ENCODE peak calls at places on chromosome 9, in nine cellular contexts. One of them, this sample, is unnamed.

GRCh38 chr9:96496368-96497116 is 46.6 kb downstream of the HABP4 start:
- DNase-seq in endodermal cell: no peak
- DNase-seq in neuronal stem cell: no peak
- DNase-seq in putamen: no peak
- DNase-seq in CD8-positive, alpha-beta T cell: no peak
- DNase-seq in pons: no peak
- DNase-seq in T-cell: no peak
- DNase-seq in foreskin fibroblast: no peak
- DNase-seq in effector CD8-positive, alpha-beta T cell: no peak
- DNase-seq in this sample: no peak

GRCh38 chr9:88310310-88310980 is 77.8 kb upstream of the SPIN1 start:
- DNase-seq in endodermal cell: peak
- DNase-seq in neuronal stem cell: no peak
- DNase-seq in putamen: no peak
- DNase-seq in CD8-positive, alpha-beta T cell: no peak
- DNase-seq in pons: no peak
- DNase-seq in T-cell: no peak
- DNase-seq in foreskin fibroblast: no peak
- DNase-seq in effector CD8-positive, alpha-beta T cell: no peak
- DNase-seq in this sample: no peak

GRCh38 chr9:38681747-38682227 is 38.1 kb downstream of the FAM240B start:
- DNase-seq in endodermal cell: no peak
- DNase-seq in neuronal stem cell: no peak
- DNase-seq in putamen: no peak
- DNase-seq in CD8-positive, alpha-beta T cell: no peak
- DNase-seq in pons: no peak
- DNase-seq in T-cell: no peak
- DNase-seq in foreskin fibroblast: peak
- DNase-seq in effector CD8-positive, alpha-beta T cell: no peak
- DNase-seq in this sample: no peak

GRCh38 chr9:124574944-124575343 is 67.7 kb upstream of the NR5A1 start:
- DNase-seq in endodermal cell: no peak
- DNase-seq in neuronal stem cell: no peak
- DNase-seq in putamen: no peak
- DNase-seq in CD8-positive, alpha-beta T cell: no peak
- DNase-seq in pons: no peak
- DNase-seq in T-cell: no peak
- DNase-seq in foreskin fibroblast: peak
- DNase-seq in effector CD8-positive, alpha-beta T cell: no peak
- DNase-seq in this sample: no peak

GRCh38 chr9:629136-629535 is 212.4 kb upstream of the DMRT1 start:
- DNase-seq in endodermal cell: no peak
- DNase-seq in neuronal stem cell: no peak
- DNase-seq in putamen: no peak
- DNase-seq in CD8-positive, alpha-beta T cell: no peak
- DNase-seq in pons: no peak
- DNase-seq in T-cell: no peak
- DNase-seq in foreskin fibroblast: no peak
- DNase-seq in effector CD8-positive, alpha-beta T cell: no peak
- DNase-seq in this sample: no peak

GRCh38 chr9:131227112-131228058 is 48.9 kb downstream of the FAM78A start:
- DNase-seq in endodermal cell: no peak
- DNase-seq in neuronal stem cell: no peak
- DNase-seq in putamen: no peak
- DNase-seq in CD8-positive, alpha-beta T cell: no peak
- DNase-seq in pons: no peak
- DNase-seq in T-cell: no peak
- DNase-seq in foreskin fibroblast: no peak
- DNase-seq in effector CD8-positive, alpha-beta T cell: no peak
- DNase-seq in this sample: no peak

GRCh38 chr9:278651-279050 is 64.0 kb downstream of the DOCK8 start:
- DNase-seq in endodermal cell: no peak
- DNase-seq in neuronal stem cell: no peak
- DNase-seq in putamen: no peak
- DNase-seq in CD8-positive, alpha-beta T cell: peak
- DNase-seq in pons: no peak
- DNase-seq in T-cell: peak
- DNase-seq in foreskin fibroblast: no peak
- DNase-seq in effector CD8-positive, alpha-beta T cell: no peak
- DNase-seq in this sample: peak

GRCh38 chr9:97763884-97764283 is 66.7 kb upstream of the XPA start:
- DNase-seq in endodermal cell: no peak
- DNase-seq in neuronal stem cell: no peak
- DNase-seq in putamen: no peak
- DNase-seq in CD8-positive, alpha-beta T cell: no peak
- DNase-seq in pons: no peak
- DNase-seq in T-cell: no peak
- DNase-seq in foreskin fibroblast: no peak
- DNase-seq in effector CD8-positive, alpha-beta T cell: no peak
- DNase-seq in this sample: no peak

GRCh38 chr9:98962181-98962560 is 18.5 kb downstream of the COL15A1 start:
- DNase-seq in endodermal cell: no peak
- DNase-seq in neuronal stem cell: no peak
- DNase-seq in putamen: no peak
- DNase-seq in CD8-positive, alpha-beta T cell: no peak
- DNase-seq in pons: no peak
- DNase-seq in T-cell: no peak
- DNase-seq in foreskin fibroblast: no peak
- DNase-seq in effector CD8-positive, alpha-beta T cell: no peak
- DNase-seq in this sample: no peak

GRCh38 chr9:127293314-127293713 is 28.7 kb downstream of the GARNL3 start:
- DNase-seq in endodermal cell: no peak
- DNase-seq in neuronal stem cell: no peak
- DNase-seq in putamen: no peak
- DNase-seq in CD8-positive, alpha-beta T cell: no peak
- DNase-seq in pons: no peak
- DNase-seq in T-cell: no peak
- DNase-seq in foreskin fibroblast: no peak
- DNase-seq in effector CD8-positive, alpha-beta T cell: no peak
- DNase-seq in this sample: no peak

GRCh38 chr9:137943655-137944054 is 66.1 kb downstream of the CACNA1B start:
- DNase-seq in endodermal cell: no peak
- DNase-seq in neuronal stem cell: no peak
- DNase-seq in putamen: no peak
- DNase-seq in CD8-positive, alpha-beta T cell: no peak
- DNase-seq in pons: no peak
- DNase-seq in T-cell: no peak
- DNase-seq in foreskin fibroblast: no peak
- DNase-seq in effector CD8-positive, alpha-beta T cell: no peak
- DNase-seq in this sample: no peak

GRCh38 chr9:132166599-132166998 is 4.7 kb downstream of the NTNG2 start:
- DNase-seq in endodermal cell: peak
- DNase-seq in neuronal stem cell: no peak
- DNase-seq in putamen: no peak
- DNase-seq in CD8-positive, alpha-beta T cell: no peak
- DNase-seq in pons: no peak
- DNase-seq in T-cell: no peak
- DNase-seq in foreskin fibroblast: no peak
- DNase-seq in effector CD8-positive, alpha-beta T cell: no peak
- DNase-seq in this sample: no peak

GRCh38 chr9:73200694-73201432 is 49.2 kb downstream of the ANXA1 start:
- DNase-seq in endodermal cell: no peak
- DNase-seq in neuronal stem cell: peak
- DNase-seq in putamen: no peak
- DNase-seq in CD8-positive, alpha-beta T cell: no peak
- DNase-seq in pons: peak
- DNase-seq in T-cell: no peak
- DNase-seq in foreskin fibroblast: no peak
- DNase-seq in effector CD8-positive, alpha-beta T cell: no peak
- DNase-seq in this sample: no peak

GRCh38 chr9:130938652-130939404 is at the start of gene FIBCD1:
- DNase-seq in endodermal cell: peak
- DNase-seq in neuronal stem cell: no peak
- DNase-seq in putamen: no peak
- DNase-seq in CD8-positive, alpha-beta T cell: no peak
- DNase-seq in pons: no peak
- DNase-seq in T-cell: no peak
- DNase-seq in foreskin fibroblast: peak
- DNase-seq in effector CD8-positive, alpha-beta T cell: no peak
- DNase-seq in this sample: no peak

GRCh38 chr9:100459963-100460362 is 13.0 kb upstream of the TMEFF1 start:
- DNase-seq in endodermal cell: no peak
- DNase-seq in neuronal stem cell: no peak
- DNase-seq in putamen: no peak
- DNase-seq in CD8-positive, alpha-beta T cell: no peak
- DNase-seq in pons: no peak
- DNase-seq in T-cell: no peak
- DNase-seq in foreskin fibroblast: no peak
- DNase-seq in effector CD8-positive, alpha-beta T cell: no peak
- DNase-seq in this sample: no peak

GRCh38 chr9:11319477-11320060 is 706.8 kb upstream of the PTPRD start:
- DNase-seq in endodermal cell: peak
- DNase-seq in neuronal stem cell: peak
- DNase-seq in putamen: peak
- DNase-seq in CD8-positive, alpha-beta T cell: no peak
- DNase-seq in pons: peak
- DNase-seq in T-cell: no peak
- DNase-seq in foreskin fibroblast: no peak
- DNase-seq in effector CD8-positive, alpha-beta T cell: no peak
- DNase-seq in this sample: no peak

GRCh38 chr9:16821344-16821743 is 49.1 kb downstream of the BNC2 start:
- DNase-seq in endodermal cell: no peak
- DNase-seq in neuronal stem cell: no peak
- DNase-seq in putamen: no peak
- DNase-seq in CD8-positive, alpha-beta T cell: no peak
- DNase-seq in pons: no peak
- DNase-seq in T-cell: no peak
- DNase-seq in foreskin fibroblast: no peak
- DNase-seq in effector CD8-positive, alpha-beta T cell: no peak
- DNase-seq in this sample: no peak

GRCh38 chr9:24582363-24583126 is 36.8 kb upstream of the IZUMO3 start:
- DNase-seq in endodermal cell: no peak
- DNase-seq in neuronal stem cell: no peak
- DNase-seq in putamen: no peak
- DNase-seq in CD8-positive, alpha-beta T cell: no peak
- DNase-seq in pons: no peak
- DNase-seq in T-cell: no peak
- DNase-seq in foreskin fibroblast: no peak
- DNase-seq in effector CD8-positive, alpha-beta T cell: no peak
- DNase-seq in this sample: no peak

GRCh38 chr9:13787234-13787833 is 507.8 kb upstream of the MPDZ start:
- DNase-seq in endodermal cell: no peak
- DNase-seq in neuronal stem cell: no peak
- DNase-seq in putamen: no peak
- DNase-seq in CD8-positive, alpha-beta T cell: no peak
- DNase-seq in pons: peak
- DNase-seq in T-cell: no peak
- DNase-seq in foreskin fibroblast: peak
- DNase-seq in effector CD8-positive, alpha-beta T cell: no peak
- DNase-seq in this sample: no peak

GRCh38 chr9:137084526-137084925 is 2.3 kb upstream of the MAN1B1 start:
- DNase-seq in endodermal cell: no peak
- DNase-seq in neuronal stem cell: no peak
- DNase-seq in putamen: no peak
- DNase-seq in CD8-positive, alpha-beta T cell: no peak
- DNase-seq in pons: no peak
- DNase-seq in T-cell: no peak
- DNase-seq in foreskin fibroblast: no peak
- DNase-seq in effector CD8-positive, alpha-beta T cell: no peak
- DNase-seq in this sample: no peak

GRCh38 chr9:36928670-36929349 is 105.3 kb downstream of the PAX5 start:
- DNase-seq in endodermal cell: no peak
- DNase-seq in neuronal stem cell: no peak
- DNase-seq in putamen: no peak
- DNase-seq in CD8-positive, alpha-beta T cell: no peak
- DNase-seq in pons: no peak
- DNase-seq in T-cell: no peak
- DNase-seq in foreskin fibroblast: peak
- DNase-seq in effector CD8-positive, alpha-beta T cell: no peak
- DNase-seq in this sample: no peak

GRCh38 chr9:29039258-29039657 is 1466.0 kb upstream of the C9orf72 start:
- DNase-seq in endodermal cell: no peak
- DNase-seq in neuronal stem cell: no peak
- DNase-seq in putamen: no peak
- DNase-seq in CD8-positive, alpha-beta T cell: no peak
- DNase-seq in pons: no peak
- DNase-seq in T-cell: no peak
- DNase-seq in foreskin fibroblast: no peak
- DNase-seq in effector CD8-positive, alpha-beta T cell: no peak
- DNase-seq in this sample: no peak

GRCh38 chr9:81591791-81592190 is 97.6 kb downstream of the TLE1 start:
- DNase-seq in endodermal cell: no peak
- DNase-seq in neuronal stem cell: no peak
- DNase-seq in putamen: no peak
- DNase-seq in CD8-positive, alpha-beta T cell: no peak
- DNase-seq in pons: no peak
- DNase-seq in T-cell: no peak
- DNase-seq in foreskin fibroblast: no peak
- DNase-seq in effector CD8-positive, alpha-beta T cell: no peak
- DNase-seq in this sample: no peak

GRCh38 chr9:69637801-69638200 is 34.4 kb downstream of the APBA1 start:
- DNase-seq in endodermal cell: no peak
- DNase-seq in neuronal stem cell: no peak
- DNase-seq in putamen: no peak
- DNase-seq in CD8-positive, alpha-beta T cell: no peak
- DNase-seq in pons: no peak
- DNase-seq in T-cell: no peak
- DNase-seq in foreskin fibroblast: peak
- DNase-seq in effector CD8-positive, alpha-beta T cell: no peak
- DNase-seq in this sample: no peak

GRCh38 chr9:121362813-121363585 is 7.1 kb downstream of the STOM start:
- DNase-seq in endodermal cell: no peak
- DNase-seq in neuronal stem cell: no peak
- DNase-seq in putamen: no peak
- DNase-seq in CD8-positive, alpha-beta T cell: no peak
- DNase-seq in pons: peak
- DNase-seq in T-cell: no peak
- DNase-seq in foreskin fibroblast: peak
- DNase-seq in effector CD8-positive, alpha-beta T cell: no peak
- DNase-seq in this sample: no peak

GRCh38 chr9:27154923-27155322 is 45.9 kb downstream of the TEK start:
- DNase-seq in endodermal cell: no peak
- DNase-seq in neuronal stem cell: no peak
- DNase-seq in putamen: no peak
- DNase-seq in CD8-positive, alpha-beta T cell: no peak
- DNase-seq in pons: no peak
- DNase-seq in T-cell: no peak
- DNase-seq in foreskin fibroblast: no peak
- DNase-seq in effector CD8-positive, alpha-beta T cell: no peak
- DNase-seq in this sample: no peak

GRCh38 chr9:76808636-76809035 is 44.4 kb downstream of the PCA3 start:
- DNase-seq in endodermal cell: no peak
- DNase-seq in neuronal stem cell: no peak
- DNase-seq in putamen: no peak
- DNase-seq in CD8-positive, alpha-beta T cell: no peak
- DNase-seq in pons: no peak
- DNase-seq in T-cell: no peak
- DNase-seq in foreskin fibroblast: no peak
- DNase-seq in effector CD8-positive, alpha-beta T cell: no peak
- DNase-seq in this sample: no peak

GRCh38 chr9:127021664-127022337 is 100.6 kb downstream of the ANGPTL2 start:
- DNase-seq in endodermal cell: no peak
- DNase-seq in neuronal stem cell: no peak
- DNase-seq in putamen: peak
- DNase-seq in CD8-positive, alpha-beta T cell: no peak
- DNase-seq in pons: peak
- DNase-seq in T-cell: no peak
- DNase-seq in foreskin fibroblast: peak
- DNase-seq in effector CD8-positive, alpha-beta T cell: no peak
- DNase-seq in this sample: no peak

GRCh38 chr9:79028101-79028500 is 543.7 kb upstream of the TLE4 start:
- DNase-seq in endodermal cell: no peak
- DNase-seq in neuronal stem cell: no peak
- DNase-seq in putamen: no peak
- DNase-seq in CD8-positive, alpha-beta T cell: no peak
- DNase-seq in pons: no peak
- DNase-seq in T-cell: no peak
- DNase-seq in foreskin fibroblast: peak
- DNase-seq in effector CD8-positive, alpha-beta T cell: no peak
- DNase-seq in this sample: no peak

GRCh38 chr9:89309608-89310485 is 1.1 kb upstream of the CKS2 start:
- DNase-seq in endodermal cell: peak
- DNase-seq in neuronal stem cell: no peak
- DNase-seq in putamen: no peak
- DNase-seq in CD8-positive, alpha-beta T cell: no peak
- DNase-seq in pons: no peak
- DNase-seq in T-cell: no peak
- DNase-seq in foreskin fibroblast: no peak
- DNase-seq in effector CD8-positive, alpha-beta T cell: no peak
- DNase-seq in this sample: no peak

GRCh38 chr9:4489919-4490704 is at the start of gene SLC1A1:
- DNase-seq in endodermal cell: peak
- DNase-seq in neuronal stem cell: peak
- DNase-seq in putamen: peak
- DNase-seq in CD8-positive, alpha-beta T cell: no peak
- DNase-seq in pons: peak
- DNase-seq in T-cell: peak
- DNase-seq in foreskin fibroblast: peak
- DNase-seq in effector CD8-positive, alpha-beta T cell: peak
- DNase-seq in this sample: no peak